ENCODE peak calls at places on chromosomes 1 and 21, in nine cellular contexts. One of them, this sample, is unnamed.

GRCh38 chr1:104699433-104699832 is 949.7 kb downstream of the AMY1C start:
- DNase-seq in HL-60: no peak
- DNase-seq in upper lobe of right lung: no peak
- DNase-seq in spleen: no peak
- DNase-seq in tibial nerve: no peak
- DNase-seq in CD4-positive, alpha-beta T cell: no peak
- DNase-seq in heart right ventricle: no peak
- DNase-seq in astrocyte: no peak
- DNase-seq in A549: no peak
- DNase-seq in this sample: no peak

GRCh38 chr1:11731719-11732283 is 4.1 kb upstream of the AGTRAP start:
- DNase-seq in HL-60: no peak
- DNase-seq in upper lobe of right lung: peak
- DNase-seq in spleen: peak
- DNase-seq in tibial nerve: peak
- DNase-seq in CD4-positive, alpha-beta T cell: no peak
- DNase-seq in heart right ventricle: peak
- DNase-seq in astrocyte: peak
- DNase-seq in A549: no peak
- DNase-seq in this sample: peak

GRCh38 chr21:27825035-27825434 is 858.1 kb upstream of the ADAMTS5 start:
- DNase-seq in HL-60: no peak
- DNase-seq in upper lobe of right lung: no peak
- DNase-seq in spleen: no peak
- DNase-seq in tibial nerve: no peak
- DNase-seq in CD4-positive, alpha-beta T cell: no peak
- DNase-seq in heart right ventricle: no peak
- DNase-seq in astrocyte: no peak
- DNase-seq in A549: no peak
- DNase-seq in this sample: no peak

GRCh38 chr1:165828581-165829329 is 1.3 kb downstream of the UCK2 start:
- DNase-seq in HL-60: peak
- DNase-seq in upper lobe of right lung: peak
- DNase-seq in spleen: peak
- DNase-seq in tibial nerve: no peak
- DNase-seq in CD4-positive, alpha-beta T cell: no peak
- DNase-seq in heart right ventricle: peak
- DNase-seq in astrocyte: peak
- DNase-seq in A549: peak
- DNase-seq in this sample: peak

GRCh38 chr21:38818336-38818723 is 12.6 kb downstream of the ETS2 start:
- DNase-seq in HL-60: no peak
- DNase-seq in upper lobe of right lung: no peak
- DNase-seq in spleen: no peak
- DNase-seq in tibial nerve: no peak
- DNase-seq in CD4-positive, alpha-beta T cell: no peak
- DNase-seq in heart right ventricle: no peak
- DNase-seq in astrocyte: no peak
- DNase-seq in A549: no peak
- DNase-seq in this sample: no peak

GRCh38 chr1:101410048-101410878 is 173.4 kb downstream of the S1PR1 start:
- DNase-seq in HL-60: no peak
- DNase-seq in upper lobe of right lung: no peak
- DNase-seq in spleen: no peak
- DNase-seq in tibial nerve: no peak
- DNase-seq in CD4-positive, alpha-beta T cell: no peak
- DNase-seq in heart right ventricle: no peak
- DNase-seq in astrocyte: no peak
- DNase-seq in A549: no peak
- DNase-seq in this sample: no peak

GRCh38 chr1:159827549-159827948 is 876 bp downstream of the SLAMF8 start:
- DNase-seq in HL-60: no peak
- DNase-seq in upper lobe of right lung: no peak
- DNase-seq in spleen: no peak
- DNase-seq in tibial nerve: no peak
- DNase-seq in CD4-positive, alpha-beta T cell: no peak
- DNase-seq in heart right ventricle: no peak
- DNase-seq in astrocyte: no peak
- DNase-seq in A549: no peak
- DNase-seq in this sample: no peak

GRCh38 chr1:9842073-9842711 is 18.4 kb upstream of the CLSTN1 start:
- DNase-seq in HL-60: no peak
- DNase-seq in upper lobe of right lung: no peak
- DNase-seq in spleen: peak
- DNase-seq in tibial nerve: no peak
- DNase-seq in CD4-positive, alpha-beta T cell: no peak
- DNase-seq in heart right ventricle: no peak
- DNase-seq in astrocyte: no peak
- DNase-seq in A549: no peak
- DNase-seq in this sample: no peak

GRCh38 chr1:178192686-178193085 is 98.8 kb downstream of the RASAL2 start:
- DNase-seq in HL-60: peak
- DNase-seq in upper lobe of right lung: no peak
- DNase-seq in spleen: no peak
- DNase-seq in tibial nerve: peak
- DNase-seq in CD4-positive, alpha-beta T cell: no peak
- DNase-seq in heart right ventricle: no peak
- DNase-seq in astrocyte: peak
- DNase-seq in A549: peak
- DNase-seq in this sample: peak

GRCh38 chr1:226778657-226779058 is 39.6 kb upstream of the ITPKB start:
- DNase-seq in HL-60: no peak
- DNase-seq in upper lobe of right lung: no peak
- DNase-seq in spleen: no peak
- DNase-seq in tibial nerve: no peak
- DNase-seq in CD4-positive, alpha-beta T cell: no peak
- DNase-seq in heart right ventricle: peak
- DNase-seq in astrocyte: peak
- DNase-seq in A549: no peak
- DNase-seq in this sample: no peak

GRCh38 chr21:15050588-15051377 is 14.0 kb downstream of the NRIP1 start:
- DNase-seq in HL-60: no peak
- DNase-seq in upper lobe of right lung: no peak
- DNase-seq in spleen: peak
- DNase-seq in tibial nerve: no peak
- DNase-seq in CD4-positive, alpha-beta T cell: no peak
- DNase-seq in heart right ventricle: no peak
- DNase-seq in astrocyte: no peak
- DNase-seq in A549: no peak
- DNase-seq in this sample: no peak

GRCh38 chr1:9705337-9706098 is 54.0 kb downstream of the PIK3CD start:
- DNase-seq in HL-60: no peak
- DNase-seq in upper lobe of right lung: no peak
- DNase-seq in spleen: no peak
- DNase-seq in tibial nerve: no peak
- DNase-seq in CD4-positive, alpha-beta T cell: no peak
- DNase-seq in heart right ventricle: no peak
- DNase-seq in astrocyte: peak
- DNase-seq in A549: no peak
- DNase-seq in this sample: no peak

GRCh38 chr1:62045579-62045978 is 149.1 kb upstream of the L1TD1 start:
- DNase-seq in HL-60: no peak
- DNase-seq in upper lobe of right lung: no peak
- DNase-seq in spleen: no peak
- DNase-seq in tibial nerve: no peak
- DNase-seq in CD4-positive, alpha-beta T cell: no peak
- DNase-seq in heart right ventricle: no peak
- DNase-seq in astrocyte: peak
- DNase-seq in A549: no peak
- DNase-seq in this sample: no peak

DNA sequence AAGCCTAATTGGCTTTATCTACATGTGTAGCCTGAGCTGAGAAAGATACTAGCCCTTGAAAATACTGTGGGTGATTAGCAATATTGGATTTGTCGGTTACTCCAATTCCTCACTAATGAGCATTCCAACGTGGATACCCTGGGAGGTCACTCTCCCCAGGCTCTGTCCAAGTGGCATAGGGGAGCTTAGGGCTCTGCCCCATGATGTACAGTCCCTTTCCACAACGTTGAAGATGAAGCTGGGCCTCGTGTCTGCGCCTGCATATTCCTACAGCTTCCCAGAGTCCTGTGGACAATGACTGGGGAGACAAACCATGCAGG is 2.6 kb downstream of the RCC1 start:
- DNase-seq in HL-60: no peak
- DNase-seq in upper lobe of right lung: no peak
- DNase-seq in spleen: no peak
- DNase-seq in tibial nerve: no peak
- DNase-seq in CD4-positive, alpha-beta T cell: no peak
- DNase-seq in heart right ventricle: no peak
- DNase-seq in astrocyte: no peak
- DNase-seq in A549: no peak
- DNase-seq in this sample: no peak
- H3K27ac ChIP-seq in HL-60: peak
- H3K27ac ChIP-seq in upper lobe of right lung: peak
- H3K27ac ChIP-seq in spleen: peak
- H3K27ac ChIP-seq in tibial nerve: peak
- H3K27ac ChIP-seq in CD4-positive, alpha-beta T cell: peak
- H3K27ac ChIP-seq in heart right ventricle: no peak
- H3K27ac ChIP-seq in astrocyte: peak
- H3K27ac ChIP-seq in A549: peak
- H3K27ac ChIP-seq in this sample: no peak

GRCh38 chr1:21503706-21504377 is 5.4 kb upstream of the ALPL start:
- DNase-seq in HL-60: no peak
- DNase-seq in upper lobe of right lung: peak
- DNase-seq in spleen: no peak
- DNase-seq in tibial nerve: no peak
- DNase-seq in CD4-positive, alpha-beta T cell: no peak
- DNase-seq in heart right ventricle: no peak
- DNase-seq in astrocyte: no peak
- DNase-seq in A549: no peak
- DNase-seq in this sample: no peak
- H3K27ac ChIP-seq in HL-60: no peak
- H3K27ac ChIP-seq in upper lobe of right lung: no peak
- H3K27ac ChIP-seq in spleen: no peak
- H3K27ac ChIP-seq in tibial nerve: no peak
- H3K27ac ChIP-seq in CD4-positive, alpha-beta T cell: no peak
- H3K27ac ChIP-seq in heart right ventricle: no peak
- H3K27ac ChIP-seq in astrocyte: no peak
- H3K27ac ChIP-seq in A549: no peak
- H3K27ac ChIP-seq in this sample: no peak

GRCh38 chr1:179870870-179871269 is 6.7 kb downstream of the TOR1AIP2 start:
- DNase-seq in HL-60: no peak
- DNase-seq in upper lobe of right lung: no peak
- DNase-seq in spleen: no peak
- DNase-seq in tibial nerve: no peak
- DNase-seq in CD4-positive, alpha-beta T cell: no peak
- DNase-seq in heart right ventricle: no peak
- DNase-seq in astrocyte: no peak
- DNase-seq in A549: no peak
- DNase-seq in this sample: no peak

GRCh38 chr1:179871940-179872339 is 5.7 kb downstream of the TOR1AIP2 start:
- DNase-seq in HL-60: no peak
- DNase-seq in upper lobe of right lung: no peak
- DNase-seq in spleen: no peak
- DNase-seq in tibial nerve: no peak
- DNase-seq in CD4-positive, alpha-beta T cell: no peak
- DNase-seq in heart right ventricle: no peak
- DNase-seq in astrocyte: no peak
- DNase-seq in A549: no peak
- DNase-seq in this sample: no peak

GRCh38 chr1:179875606-179876288 is 1.9 kb downstream of the TOR1AIP2 start:
- DNase-seq in HL-60: no peak
- DNase-seq in upper lobe of right lung: no peak
- DNase-seq in spleen: no peak
- DNase-seq in tibial nerve: no peak
- DNase-seq in CD4-positive, alpha-beta T cell: no peak
- DNase-seq in heart right ventricle: no peak
- DNase-seq in astrocyte: peak
- DNase-seq in A549: no peak
- DNase-seq in this sample: no peak

GRCh38 chr1:179873366-179873978 is 4.1 kb downstream of the TOR1AIP2 start:
- DNase-seq in HL-60: no peak
- DNase-seq in upper lobe of right lung: no peak
- DNase-seq in spleen: no peak
- DNase-seq in tibial nerve: no peak
- DNase-seq in CD4-positive, alpha-beta T cell: no peak
- DNase-seq in heart right ventricle: no peak
- DNase-seq in astrocyte: no peak
- DNase-seq in A549: no peak
- DNase-seq in this sample: no peak

GRCh38 chr1:179872558-179872957 is 5.0 kb downstream of the TOR1AIP2 start:
- DNase-seq in HL-60: no peak
- DNase-seq in upper lobe of right lung: no peak
- DNase-seq in spleen: no peak
- DNase-seq in tibial nerve: no peak
- DNase-seq in CD4-positive, alpha-beta T cell: no peak
- DNase-seq in heart right ventricle: no peak
- DNase-seq in astrocyte: no peak
- DNase-seq in A549: no peak
- DNase-seq in this sample: no peak
- H3K27ac ChIP-seq in HL-60: no peak
- H3K27ac ChIP-seq in upper lobe of right lung: no peak
- H3K27ac ChIP-seq in spleen: no peak
- H3K27ac ChIP-seq in tibial nerve: no peak
- H3K27ac ChIP-seq in CD4-positive, alpha-beta T cell: no peak
- H3K27ac ChIP-seq in heart right ventricle: no peak
- H3K27ac ChIP-seq in astrocyte: no peak
- H3K27ac ChIP-seq in A549: no peak
- H3K27ac ChIP-seq in this sample: no peak

GRCh38 chr1:27044613-27045091 is 32.0 kb upstream of the TENT5B start:
- DNase-seq in HL-60: peak
- DNase-seq in upper lobe of right lung: peak
- DNase-seq in spleen: peak
- DNase-seq in tibial nerve: peak
- DNase-seq in CD4-positive, alpha-beta T cell: peak
- DNase-seq in heart right ventricle: peak
- DNase-seq in astrocyte: peak
- DNase-seq in A549: peak
- DNase-seq in this sample: peak
- H3K27ac ChIP-seq in HL-60: no peak
- H3K27ac ChIP-seq in upper lobe of right lung: no peak
- H3K27ac ChIP-seq in spleen: no peak
- H3K27ac ChIP-seq in tibial nerve: no peak
- H3K27ac ChIP-seq in CD4-positive, alpha-beta T cell: no peak
- H3K27ac ChIP-seq in heart right ventricle: peak
- H3K27ac ChIP-seq in astrocyte: no peak
- H3K27ac ChIP-seq in A549: no peak
- H3K27ac ChIP-seq in this sample: no peak